ENCODE peak calls at places on chromosome 7, in eight cellular contexts. One of them, this sample, is unnamed.

GRCh38 chr7:53191836-53192443 is 156.5 kb downstream of the POM121L12 start:
- DNase-seq in AG09319: no peak
- DNase-seq in sigmoid colon: no peak
- DNase-seq in AG10803: no peak
- DNase-seq in keratinocyte: no peak
- DNase-seq in progenitor cell of endocrine pancreas: no peak
- DNase-seq in astrocyte of the cerebellum: no peak
- DNase-seq in omental fat pad: no peak
- DNase-seq in this sample: no peak

GRCh38 chr7:116984917-116985316 is 31.6 kb downstream of the ST7 start:
- DNase-seq in sigmoid colon: no peak
- DNase-seq in progenitor cell of endocrine pancreas: no peak
- DNase-seq in astrocyte of the cerebellum: no peak
- DNase-seq in AG09319: no peak
- DNase-seq in keratinocyte: no peak
- DNase-seq in omental fat pad: no peak
- DNase-seq in AG10803: peak
- DNase-seq in this sample: no peak

GRCh38 chr7:132469264-132469663 is 107.0 kb downstream of the PLXNA4 start:
- DNase-seq in keratinocyte: no peak
- DNase-seq in sigmoid colon: no peak
- DNase-seq in AG10803: no peak
- DNase-seq in astrocyte of the cerebellum: no peak
- DNase-seq in progenitor cell of endocrine pancreas: no peak
- DNase-seq in AG09319: no peak
- DNase-seq in omental fat pad: no peak
- DNase-seq in this sample: no peak

GRCh38 chr7:39922580-39922979 is 27.5 kb upstream of the CDK13 start:
- DNase-seq in progenitor cell of endocrine pancreas: no peak
- DNase-seq in keratinocyte: no peak
- DNase-seq in sigmoid colon: no peak
- DNase-seq in AG09319: no peak
- DNase-seq in omental fat pad: no peak
- DNase-seq in AG10803: no peak
- DNase-seq in astrocyte of the cerebellum: no peak
- DNase-seq in this sample: no peak

GRCh38 chr7:44634187-44634838 is 27.9 kb downstream of the OGDH start:
- DNase-seq in omental fat pad: no peak
- DNase-seq in AG10803: no peak
- DNase-seq in sigmoid colon: no peak
- DNase-seq in astrocyte of the cerebellum: no peak
- DNase-seq in AG09319: no peak
- DNase-seq in keratinocyte: no peak
- DNase-seq in progenitor cell of endocrine pancreas: no peak
- DNase-seq in this sample: no peak

GRCh38 chr7:20532841-20533240 is 82.6 kb upstream of the ABCB5 start:
- DNase-seq in astrocyte of the cerebellum: peak
- DNase-seq in sigmoid colon: no peak
- DNase-seq in omental fat pad: no peak
- DNase-seq in AG10803: peak
- DNase-seq in keratinocyte: no peak
- DNase-seq in AG09319: no peak
- DNase-seq in progenitor cell of endocrine pancreas: no peak
- DNase-seq in this sample: no peak

GRCh38 chr7:95971716-95972115 is 199.4 kb downstream of the DYNC1I1 start:
- DNase-seq in AG09319: no peak
- DNase-seq in sigmoid colon: no peak
- DNase-seq in keratinocyte: no peak
- DNase-seq in progenitor cell of endocrine pancreas: no peak
- DNase-seq in astrocyte of the cerebellum: no peak
- DNase-seq in AG10803: no peak
- DNase-seq in omental fat pad: no peak
- DNase-seq in this sample: no peak

GRCh38 chr7:143417734-143418378 is 9.2 kb upstream of the EPHA1 start:
- DNase-seq in progenitor cell of endocrine pancreas: no peak
- DNase-seq in omental fat pad: no peak
- DNase-seq in keratinocyte: peak
- DNase-seq in astrocyte of the cerebellum: no peak
- DNase-seq in AG10803: no peak
- DNase-seq in sigmoid colon: no peak
- DNase-seq in AG09319: no peak
- DNase-seq in this sample: no peak

GRCh38 chr7:96233528-96234154 is 88.3 kb downstream of the SLC25A13 start:
- DNase-seq in omental fat pad: no peak
- DNase-seq in sigmoid colon: no peak
- DNase-seq in progenitor cell of endocrine pancreas: no peak
- DNase-seq in keratinocyte: no peak
- DNase-seq in AG10803: no peak
- DNase-seq in astrocyte of the cerebellum: no peak
- DNase-seq in AG09319: no peak
- DNase-seq in this sample: no peak

GRCh38 chr7:139889186-139889871 is 60.3 kb downstream of the TBXAS1 start:
- DNase-seq in sigmoid colon: no peak
- DNase-seq in astrocyte of the cerebellum: no peak
- DNase-seq in AG10803: peak
- DNase-seq in AG09319: no peak
- DNase-seq in omental fat pad: no peak
- DNase-seq in keratinocyte: no peak
- DNase-seq in progenitor cell of endocrine pancreas: no peak
- DNase-seq in this sample: no peak

GRCh38 chr7:5702876-5703571 is 78.4 kb downstream of the RNF216 start:
- DNase-seq in keratinocyte: no peak
- DNase-seq in astrocyte of the cerebellum: no peak
- DNase-seq in sigmoid colon: peak
- DNase-seq in AG10803: no peak
- DNase-seq in AG09319: no peak
- DNase-seq in omental fat pad: no peak
- DNase-seq in progenitor cell of endocrine pancreas: no peak
- DNase-seq in this sample: no peak

GRCh38 chr7:151225948-151226510 is 976 bp downstream of the ABCF2 start:
- DNase-seq in sigmoid colon: no peak
- DNase-seq in AG09319: no peak
- DNase-seq in AG10803: no peak
- DNase-seq in omental fat pad: no peak
- DNase-seq in progenitor cell of endocrine pancreas: no peak
- DNase-seq in astrocyte of the cerebellum: no peak
- DNase-seq in keratinocyte: no peak
- DNase-seq in this sample: no peak

GRCh38 chr7:151229249-151229648 is 2.2 kb upstream of the ABCF2 start:
- DNase-seq in sigmoid colon: no peak
- DNase-seq in omental fat pad: no peak
- DNase-seq in AG10803: no peak
- DNase-seq in AG09319: no peak
- DNase-seq in keratinocyte: no peak
- DNase-seq in progenitor cell of endocrine pancreas: no peak
- DNase-seq in astrocyte of the cerebellum: no peak
- DNase-seq in this sample: no peak

GRCh38 chr7:151226560-151226874 is 488 bp downstream of the ABCF2 start:
- DNase-seq in omental fat pad: no peak
- DNase-seq in AG10803: no peak
- DNase-seq in astrocyte of the cerebellum: no peak
- DNase-seq in sigmoid colon: no peak
- DNase-seq in AG09319: no peak
- DNase-seq in keratinocyte: no peak
- DNase-seq in progenitor cell of endocrine pancreas: no peak
- DNase-seq in this sample: no peak

GRCh38 chr7:151228024-151228866 is 1.2 kb upstream of the ABCF2 start:
- DNase-seq in keratinocyte: no peak
- DNase-seq in sigmoid colon: no peak
- DNase-seq in AG09319: no peak
- DNase-seq in progenitor cell of endocrine pancreas: no peak
- DNase-seq in AG10803: no peak
- DNase-seq in astrocyte of the cerebellum: no peak
- DNase-seq in omental fat pad: no peak
- DNase-seq in this sample: no peak

DNA sequence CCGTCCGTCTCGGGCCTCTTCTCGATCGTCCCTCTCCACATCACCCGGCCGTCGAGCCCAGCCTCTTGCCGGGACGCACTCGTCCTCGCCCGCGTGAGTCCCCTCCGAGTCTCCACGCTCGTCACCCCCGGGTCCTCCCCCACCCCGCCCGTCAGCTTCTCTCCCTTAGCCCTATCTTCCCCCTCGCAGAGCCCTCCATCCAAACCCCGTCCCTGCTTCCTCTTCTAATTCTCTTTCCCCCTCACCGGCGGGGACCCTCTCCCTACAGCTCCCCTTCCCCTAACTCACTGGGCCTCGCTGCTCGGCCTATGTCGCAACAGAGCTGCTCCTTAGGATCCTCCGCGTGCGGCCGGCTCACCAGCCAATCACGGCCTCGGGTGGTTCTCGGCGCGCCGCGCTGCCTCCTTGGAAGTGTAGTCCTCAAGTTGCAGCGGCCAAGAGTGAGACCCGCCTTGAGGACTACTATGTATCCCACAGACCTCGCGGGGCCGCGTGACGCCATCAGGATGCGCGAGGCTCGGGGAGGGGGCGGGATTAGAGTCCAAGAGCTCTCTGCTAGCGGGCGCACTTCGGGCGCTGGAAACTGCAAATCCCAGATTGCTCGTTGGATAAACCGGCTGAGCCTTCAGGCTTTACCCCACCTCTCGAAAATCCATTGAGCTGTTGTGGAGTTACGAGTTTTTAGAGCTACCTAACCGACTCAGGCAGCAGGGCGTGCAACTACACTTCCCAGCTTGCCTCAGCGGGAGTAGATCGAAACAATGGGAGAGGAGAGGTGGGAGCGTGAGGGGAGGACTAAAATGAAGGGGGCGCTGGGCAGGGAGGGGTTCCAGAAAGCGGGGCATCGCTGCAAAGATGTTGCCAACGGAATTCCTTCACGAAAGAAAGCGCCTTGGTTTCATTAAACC is at the start of gene ABCF2:
- DNase-seq in astrocyte of the cerebellum: peak
- DNase-seq in progenitor cell of endocrine pancreas: peak
- DNase-seq in keratinocyte: peak
- DNase-seq in AG10803: peak
- DNase-seq in AG09319: peak
- DNase-seq in sigmoid colon: peak
- DNase-seq in omental fat pad: peak
- DNase-seq in this sample: peak
- TF ChIP-seq CTCF in astrocyte of the cerebellum: no peak
- TF ChIP-seq CTCF in progenitor cell of endocrine pancreas: no peak
- TF ChIP-seq CTCF in keratinocyte: no peak
- TF ChIP-seq CTCF in AG10803: no peak
- TF ChIP-seq CTCF in AG09319: no peak
- TF ChIP-seq CTCF in sigmoid colon: no peak
- TF ChIP-seq CTCF in omental fat pad: no peak
- TF ChIP-seq CTCF in this sample: no peak

DNA sequence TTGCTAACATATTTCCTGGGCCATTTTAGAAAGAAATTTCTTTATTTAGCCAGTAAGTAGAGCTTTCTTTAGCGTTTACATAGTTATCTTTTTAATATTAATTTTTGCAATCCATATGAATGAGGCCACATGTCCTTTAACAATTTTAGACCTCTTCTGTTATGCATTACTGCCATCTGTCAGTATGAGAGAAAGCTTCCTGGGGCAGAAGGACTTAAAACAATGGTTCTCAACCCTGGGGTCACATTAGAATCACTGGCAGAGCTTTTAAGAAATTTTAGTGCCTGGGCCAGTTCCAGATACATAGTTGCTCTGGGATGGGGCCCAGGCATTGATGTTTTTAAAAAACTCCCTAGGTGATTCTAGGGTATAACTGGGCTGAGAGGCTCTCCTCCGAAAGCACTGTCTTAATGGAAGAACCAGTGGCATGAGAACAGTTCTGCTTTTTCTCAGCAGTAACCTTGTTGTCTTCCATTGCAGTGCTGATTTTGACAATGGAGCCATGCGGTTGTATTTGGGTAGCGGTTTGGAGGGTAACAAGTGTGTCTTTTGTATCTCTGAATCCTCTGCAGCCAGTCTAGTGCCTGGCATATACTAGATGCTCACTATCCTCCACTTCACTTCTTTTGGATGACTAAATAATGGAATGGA is 226.9 kb downstream of the AUTS2 start:
- DNase-seq in AG09319: no peak
- DNase-seq in keratinocyte: no peak
- DNase-seq in astrocyte of the cerebellum: no peak
- DNase-seq in sigmoid colon: no peak
- DNase-seq in progenitor cell of endocrine pancreas: no peak
- DNase-seq in AG10803: no peak
- DNase-seq in omental fat pad: no peak
- DNase-seq in this sample: no peak
- TF ChIP-seq CTCF in AG09319: peak
- TF ChIP-seq CTCF in keratinocyte: no peak
- TF ChIP-seq CTCF in astrocyte of the cerebellum: peak
- TF ChIP-seq CTCF in sigmoid colon: no peak
- TF ChIP-seq CTCF in progenitor cell of endocrine pancreas: no peak
- TF ChIP-seq CTCF in AG10803: no peak
- TF ChIP-seq CTCF in omental fat pad: no peak
- TF ChIP-seq CTCF in this sample: no peak

DNA sequence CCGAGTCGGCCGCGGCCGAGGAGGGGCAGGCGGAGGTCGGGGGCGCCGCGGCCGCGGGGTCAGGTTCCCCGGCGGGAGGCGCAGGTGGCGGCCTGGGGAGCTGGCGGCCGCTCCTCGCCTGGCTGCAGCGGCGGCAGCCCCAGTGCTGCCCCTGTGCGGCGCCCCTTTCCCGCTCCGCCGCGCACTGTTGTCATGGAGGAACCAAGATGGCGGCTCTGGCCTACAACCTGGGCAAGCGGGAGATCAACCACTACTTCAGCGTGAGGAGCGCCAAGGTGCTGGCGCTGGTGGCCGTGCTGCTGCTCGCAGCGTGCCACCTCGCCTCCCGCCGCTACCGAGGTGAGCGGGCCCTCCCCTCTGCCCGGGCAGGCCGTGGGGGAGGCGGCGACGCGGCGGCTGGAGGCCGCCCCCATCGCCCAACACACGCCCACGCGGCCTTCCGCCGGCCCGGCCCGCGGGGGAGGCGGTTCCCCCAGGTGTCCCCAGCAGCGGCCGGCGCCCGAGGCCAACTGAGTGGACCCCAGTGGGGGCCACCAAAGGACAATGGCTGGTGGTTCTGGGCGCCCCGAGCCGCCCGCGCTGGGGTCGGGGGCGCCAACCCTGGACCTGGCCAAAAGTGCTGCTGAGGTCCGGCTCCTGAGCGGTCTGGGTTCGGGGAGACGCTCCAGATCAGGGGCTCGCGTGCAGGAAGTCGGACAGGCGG is 421 bp downstream of the CASD1 start:
- DNase-seq in progenitor cell of endocrine pancreas: peak
- DNase-seq in AG10803: peak
- DNase-seq in sigmoid colon: peak
- DNase-seq in keratinocyte: no peak
- DNase-seq in astrocyte of the cerebellum: peak
- DNase-seq in AG09319: peak
- DNase-seq in omental fat pad: peak
- DNase-seq in this sample: peak
- TF ChIP-seq CTCF in progenitor cell of endocrine pancreas: peak
- TF ChIP-seq CTCF in AG10803: no peak
- TF ChIP-seq CTCF in sigmoid colon: no peak
- TF ChIP-seq CTCF in keratinocyte: no peak
- TF ChIP-seq CTCF in astrocyte of the cerebellum: peak
- TF ChIP-seq CTCF in AG09319: peak
- TF ChIP-seq CTCF in omental fat pad: no peak
- TF ChIP-seq CTCF in this sample: no peak

GRCh38 chr7:93622036-93622714 is 47.7 kb upstream of the CALCR start:
- DNase-seq in AG09319: no peak
- DNase-seq in keratinocyte: no peak
- DNase-seq in omental fat pad: no peak
- DNase-seq in AG10803: peak
- DNase-seq in sigmoid colon: no peak
- DNase-seq in progenitor cell of endocrine pancreas: no peak
- DNase-seq in astrocyte of the cerebellum: peak
- DNase-seq in this sample: peak
- TF ChIP-seq CTCF in AG09319: peak
- TF ChIP-seq CTCF in keratinocyte: peak
- TF ChIP-seq CTCF in omental fat pad: no peak
- TF ChIP-seq CTCF in AG10803: peak
- TF ChIP-seq CTCF in sigmoid colon: no peak
- TF ChIP-seq CTCF in progenitor cell of endocrine pancreas: peak
- TF ChIP-seq CTCF in astrocyte of the cerebellum: peak
- TF ChIP-seq CTCF in this sample: peak

This sample was measured in glutamatergic neuron.